ENCODE peak calls at places on chromosomes 6 and 20, in four cellular contexts. One of them, this sample, is unnamed.

GRCh38 chr6:146593978-146594377 is 4.8 kb upstream of the ADGB start:
- DNase-seq in psoas muscle: no peak
- DNase-seq in fibroblast of pulmonary artery: no peak
- DNase-seq in right lobe of liver: no peak
- DNase-seq in this sample: no peak

GRCh38 chr20:19078448-19079373 is 133.7 kb upstream of the SLC24A3 start:
- DNase-seq in right lobe of liver: no peak
- DNase-seq in psoas muscle: no peak
- DNase-seq in fibroblast of pulmonary artery: no peak
- DNase-seq in this sample: no peak

GRCh38 chr6:106671651-106672050 is 42.3 kb downstream of the QRSL1 start:
- DNase-seq in fibroblast of pulmonary artery: no peak
- DNase-seq in right lobe of liver: no peak
- DNase-seq in psoas muscle: no peak
- DNase-seq in this sample: no peak

GRCh38 chr6:18388252-18388651 is 1.1 kb downstream of the RNF144B start:
- DNase-seq in fibroblast of pulmonary artery: no peak
- DNase-seq in psoas muscle: no peak
- DNase-seq in right lobe of liver: no peak
- DNase-seq in this sample: no peak

GRCh38 chr20:13822459-13822858 is 37.6 kb downstream of the NDUFAF5 start:
- DNase-seq in fibroblast of pulmonary artery: no peak
- DNase-seq in right lobe of liver: no peak
- DNase-seq in psoas muscle: no peak
- DNase-seq in this sample: no peak

GRCh38 chr20:21234816-21235215 is 68.3 kb upstream of the XRN2 start:
- DNase-seq in psoas muscle: no peak
- DNase-seq in right lobe of liver: no peak
- DNase-seq in fibroblast of pulmonary artery: no peak
- DNase-seq in this sample: no peak

GRCh38 chr6:31272431-31272830 is 539 bp upstream of the HLA-C start:
- DNase-seq in psoas muscle: no peak
- DNase-seq in right lobe of liver: no peak
- DNase-seq in fibroblast of pulmonary artery: peak
- DNase-seq in this sample: no peak

GRCh38 chr20:31708839-31709534 is 13.7 kb downstream of the BCL2L1 start:
- DNase-seq in fibroblast of pulmonary artery: no peak
- DNase-seq in psoas muscle: no peak
- DNase-seq in right lobe of liver: no peak
- DNase-seq in this sample: no peak

GRCh38 chr6:21808045-21808470 is 214.5 kb downstream of the SOX4 start:
- DNase-seq in fibroblast of pulmonary artery: peak
- DNase-seq in psoas muscle: peak
- DNase-seq in right lobe of liver: no peak
- DNase-seq in this sample: peak

GRCh38 chr6:113632220-113632864 is 224.8 kb upstream of the MARCKS start:
- DNase-seq in psoas muscle: peak
- DNase-seq in fibroblast of pulmonary artery: peak
- DNase-seq in right lobe of liver: no peak
- DNase-seq in this sample: peak

GRCh38 chr6:123945386-123945785 is 141.7 kb downstream of the NKAIN2 start:
- DNase-seq in psoas muscle: no peak
- DNase-seq in right lobe of liver: no peak
- DNase-seq in fibroblast of pulmonary artery: no peak
- DNase-seq in this sample: no peak

GRCh38 chr6:138428943-138429616 is 25.1 kb downstream of the HEBP2 start:
- DNase-seq in psoas muscle: no peak
- DNase-seq in fibroblast of pulmonary artery: peak
- DNase-seq in right lobe of liver: no peak
- DNase-seq in this sample: peak

GRCh38 chr20:57443349-57443748 is 52.2 kb downstream of the RBM38 start:
- DNase-seq in right lobe of liver: no peak
- DNase-seq in psoas muscle: no peak
- DNase-seq in fibroblast of pulmonary artery: no peak
- DNase-seq in this sample: no peak

GRCh38 chr6:155432293-155432692 is 23.3 kb downstream of the NOX3 start:
- DNase-seq in right lobe of liver: no peak
- DNase-seq in fibroblast of pulmonary artery: no peak
- DNase-seq in psoas muscle: no peak
- DNase-seq in this sample: peak

GRCh38 chr20:3227936-3228749 is 10.8 kb downstream of the SLC4A11 start:
- DNase-seq in fibroblast of pulmonary artery: no peak
- DNase-seq in psoas muscle: no peak
- DNase-seq in right lobe of liver: no peak
- DNase-seq in this sample: no peak

GRCh38 chr6:44224154-44224977 is 971 bp downstream of the SLC29A1 start:
- DNase-seq in right lobe of liver: no peak
- DNase-seq in psoas muscle: no peak
- DNase-seq in fibroblast of pulmonary artery: no peak
- DNase-seq in this sample: no peak
- TF ChIP-seq CTCF in right lobe of liver: no peak
- TF ChIP-seq CTCF in psoas muscle: no peak
- TF ChIP-seq CTCF in fibroblast of pulmonary artery: no peak
- TF ChIP-seq CTCF in this sample: no peak

GRCh38 chr6:2990179-2990931 is 9.3 kb upstream of the NQO2 start:
- DNase-seq in fibroblast of pulmonary artery: peak
- DNase-seq in psoas muscle: no peak
- DNase-seq in right lobe of liver: no peak
- DNase-seq in this sample: peak

GRCh38 chr6:2988076-2988425 is 11.6 kb upstream of the NQO2 start:
- DNase-seq in psoas muscle: no peak
- DNase-seq in fibroblast of pulmonary artery: no peak
- DNase-seq in right lobe of liver: no peak
- DNase-seq in this sample: no peak

GRCh38 chr6:2989332-2990178 is 10.1 kb upstream of the NQO2 start:
- DNase-seq in fibroblast of pulmonary artery: peak
- DNase-seq in psoas muscle: peak
- DNase-seq in right lobe of liver: peak
- DNase-seq in this sample: peak

GRCh38 chr6:2986722-2987196 is 12.9 kb upstream of the NQO2 start:
- DNase-seq in fibroblast of pulmonary artery: peak
- DNase-seq in right lobe of liver: no peak
- DNase-seq in psoas muscle: no peak
- DNase-seq in this sample: peak

DNA sequence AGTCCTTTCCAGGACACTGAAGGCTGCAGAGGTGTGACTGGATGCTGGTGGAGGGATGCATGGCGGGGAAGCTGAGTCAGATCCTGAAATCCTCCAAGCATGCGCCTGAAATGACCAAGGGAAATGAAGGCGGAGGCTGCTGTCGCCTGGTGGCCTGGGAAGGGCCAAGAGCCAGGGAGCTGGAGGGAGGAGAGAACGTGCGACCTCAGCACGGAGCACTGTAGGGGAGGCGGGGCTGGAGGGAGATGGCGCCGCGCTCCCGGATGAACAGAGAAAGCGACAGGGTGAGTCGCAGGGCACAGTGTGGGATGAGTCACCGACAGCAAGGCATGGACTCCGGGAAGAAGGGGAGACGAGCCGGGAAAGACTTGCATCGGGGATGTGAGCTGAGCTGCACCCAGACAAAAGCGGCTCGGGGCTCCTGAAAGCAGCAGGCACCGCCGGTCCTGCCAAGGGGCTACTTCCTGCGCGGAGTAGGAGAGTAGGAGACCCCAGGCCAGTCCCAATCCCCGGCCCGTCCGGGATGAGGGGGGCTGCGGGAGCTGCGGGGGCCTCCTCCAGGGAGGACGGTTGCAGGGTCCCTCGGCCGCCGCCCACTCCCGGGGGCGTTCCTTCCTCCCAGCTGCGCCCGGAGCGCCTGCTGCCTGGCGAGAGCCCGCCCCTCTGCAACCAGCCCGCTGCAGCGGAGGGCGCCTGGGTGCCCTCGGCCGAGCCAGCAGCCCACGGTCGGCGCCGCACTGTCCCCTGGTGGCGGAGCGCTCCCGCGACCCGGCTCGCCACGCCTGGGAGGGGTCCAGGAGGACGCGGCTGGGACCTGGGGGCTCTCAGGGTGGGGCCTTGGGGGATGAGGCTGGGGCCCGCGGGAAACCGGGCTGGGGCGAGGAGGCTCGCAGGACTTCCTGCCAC is 11.0 kb upstream of the NQO2 start:
- DNase-seq in right lobe of liver: peak
- DNase-seq in psoas muscle: peak
- DNase-seq in fibroblast of pulmonary artery: peak
- DNase-seq in this sample: peak
- TF ChIP-seq CTCF in right lobe of liver: peak
- TF ChIP-seq CTCF in psoas muscle: peak
- TF ChIP-seq CTCF in fibroblast of pulmonary artery: peak
- TF ChIP-seq CTCF in this sample: peak

GRCh38 chr6:117351521-117351920 is 74.2 kb downstream of the ROS1 start:
- DNase-seq in right lobe of liver: no peak
- DNase-seq in fibroblast of pulmonary artery: no peak
- DNase-seq in psoas muscle: no peak
- DNase-seq in this sample: no peak

GRCh38 chr6:117344444-117345291 is 79.3 kb downstream of the VGLL2 start:
- DNase-seq in fibroblast of pulmonary artery: no peak
- DNase-seq in psoas muscle: no peak
- DNase-seq in right lobe of liver: no peak
- DNase-seq in this sample: no peak

GRCh38 chr6:117345292-117345610 is 79.9 kb downstream of the VGLL2 start:
- DNase-seq in psoas muscle: no peak
- DNase-seq in right lobe of liver: no peak
- DNase-seq in fibroblast of pulmonary artery: no peak
- DNase-seq in this sample: no peak

GRCh38 chr6:117346142-117346930 is 79.4 kb downstream of the ROS1 start:
- DNase-seq in right lobe of liver: no peak
- DNase-seq in psoas muscle: no peak
- DNase-seq in fibroblast of pulmonary artery: peak
- DNase-seq in this sample: peak
- TF ChIP-seq CTCF in right lobe of liver: peak
- TF ChIP-seq CTCF in psoas muscle: peak
- TF ChIP-seq CTCF in fibroblast of pulmonary artery: peak
- TF ChIP-seq CTCF in this sample: peak

DNA sequence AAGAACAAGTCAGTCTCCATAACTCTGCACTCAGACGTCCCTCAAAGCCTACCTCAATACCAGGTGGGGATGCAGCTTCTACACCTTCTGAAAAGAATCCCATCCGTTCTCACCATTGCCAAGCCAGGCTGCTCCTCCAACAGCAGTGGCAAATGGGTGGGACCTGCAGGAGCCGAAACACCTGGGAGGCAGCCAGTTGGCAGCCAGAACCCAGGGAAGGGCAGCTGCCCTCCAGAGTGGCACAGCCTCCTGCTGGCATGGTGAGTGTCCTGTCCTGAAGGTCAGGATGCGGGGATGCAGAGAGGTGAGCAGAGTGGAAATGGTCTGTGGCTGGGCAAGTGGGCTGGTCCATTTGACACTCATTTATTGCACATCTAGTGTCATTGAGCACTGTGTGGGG is 210.6 kb upstream of the CDH4 start:
- DNase-seq in psoas muscle: no peak
- DNase-seq in right lobe of liver: no peak
- DNase-seq in fibroblast of pulmonary artery: no peak
- DNase-seq in this sample: no peak
- TF ChIP-seq CTCF in psoas muscle: no peak
- TF ChIP-seq CTCF in right lobe of liver: no peak
- TF ChIP-seq CTCF in fibroblast of pulmonary artery: no peak
- TF ChIP-seq CTCF in this sample: no peak

GRCh38 chr20:62228982-62229545 is 9.0 kb upstream of the HRH3 start:
- DNase-seq in right lobe of liver: no peak
- DNase-seq in psoas muscle: no peak
- DNase-seq in fibroblast of pulmonary artery: no peak
- DNase-seq in this sample: no peak

GRCh38 chr20:62227591-62227976 is 7.5 kb upstream of the HRH3 start:
- DNase-seq in psoas muscle: no peak
- DNase-seq in fibroblast of pulmonary artery: no peak
- DNase-seq in right lobe of liver: no peak
- DNase-seq in this sample: no peak

GRCh38 chr20:62226707-62227590 is 6.9 kb upstream of the HRH3 start:
- DNase-seq in psoas muscle: no peak
- DNase-seq in fibroblast of pulmonary artery: no peak
- DNase-seq in right lobe of liver: no peak
- DNase-seq in this sample: no peak

GRCh38 chr20:62229667-62230066 is 8.7 kb upstream of the OSBPL2 start:
- DNase-seq in right lobe of liver: no peak
- DNase-seq in psoas muscle: no peak
- DNase-seq in fibroblast of pulmonary artery: no peak
- DNase-seq in this sample: no peak

GRCh38 chr20:62227977-62228958 is 8.2 kb upstream of the HRH3 start:
- DNase-seq in fibroblast of pulmonary artery: no peak
- DNase-seq in psoas muscle: no peak
- DNase-seq in right lobe of liver: no peak
- DNase-seq in this sample: no peak
- TF ChIP-seq CTCF in fibroblast of pulmonary artery: no peak
- TF ChIP-seq CTCF in psoas muscle: no peak
- TF ChIP-seq CTCF in right lobe of liver: no peak
- TF ChIP-seq CTCF in this sample: no peak

DNA sequence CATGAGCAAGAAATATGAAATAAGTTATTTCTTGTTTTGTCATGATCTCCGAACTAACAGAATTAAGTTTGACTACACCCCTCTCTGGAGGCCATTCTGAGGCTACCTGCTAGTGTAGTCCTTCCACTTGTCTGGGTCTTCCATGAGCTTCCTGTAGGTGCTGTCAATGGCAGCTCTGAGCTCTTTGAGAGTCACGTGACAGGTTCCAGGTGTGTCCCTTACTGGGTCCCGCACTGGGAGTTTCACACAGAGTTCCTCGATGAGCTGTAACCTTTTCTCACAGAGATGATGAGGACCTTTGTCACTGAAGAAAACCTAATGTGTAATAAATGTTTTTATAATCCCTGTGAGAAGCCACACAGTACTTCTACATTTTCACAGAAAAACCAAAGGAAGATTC is 186.6 kb downstream of the SYNE1 start:
- DNase-seq in right lobe of liver: no peak
- DNase-seq in fibroblast of pulmonary artery: no peak
- DNase-seq in psoas muscle: no peak
- DNase-seq in this sample: no peak
- TF ChIP-seq CTCF in right lobe of liver: no peak
- TF ChIP-seq CTCF in fibroblast of pulmonary artery: no peak
- TF ChIP-seq CTCF in psoas muscle: no peak
- TF ChIP-seq CTCF in this sample: no peak

DNA sequence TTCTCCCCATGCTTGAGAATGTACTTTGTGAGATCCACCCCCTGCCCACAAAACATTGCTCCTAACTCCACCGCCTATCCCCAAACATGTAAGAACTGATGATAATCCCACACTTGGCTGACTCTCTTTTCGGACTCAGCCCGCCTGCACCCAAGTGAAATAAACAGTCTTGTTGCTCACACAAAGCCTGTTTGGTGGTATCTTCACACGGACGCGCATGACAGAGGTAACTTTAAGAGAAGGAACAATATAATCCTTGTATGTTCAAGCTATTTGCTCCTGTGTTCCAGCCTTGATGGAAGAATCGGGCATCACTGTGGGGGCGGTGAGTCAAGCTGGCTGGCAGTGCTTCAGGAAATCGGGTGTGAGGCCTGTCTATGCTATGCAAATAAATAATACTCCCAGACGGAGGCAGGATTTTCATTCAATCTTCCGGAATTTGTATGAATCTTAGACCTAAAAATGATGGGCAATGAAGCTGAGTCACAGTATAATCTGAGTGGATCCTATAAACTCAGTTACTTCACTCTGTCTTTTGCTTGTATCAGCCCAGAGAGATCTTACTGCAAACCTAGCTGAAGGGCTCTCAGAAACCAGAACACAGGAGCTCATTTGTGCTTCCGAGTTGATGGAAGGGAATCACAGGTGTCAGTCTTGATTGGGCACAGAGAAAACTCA is 45.2 kb upstream of the NT5E start:
- DNase-seq in psoas muscle: no peak
- DNase-seq in right lobe of liver: no peak
- DNase-seq in fibroblast of pulmonary artery: peak
- DNase-seq in this sample: peak
- TF ChIP-seq CTCF in psoas muscle: no peak
- TF ChIP-seq CTCF in right lobe of liver: no peak
- TF ChIP-seq CTCF in fibroblast of pulmonary artery: no peak
- TF ChIP-seq CTCF in this sample: no peak